ENCODE peak calls at places on chromosomes 4 and X, in five cellular contexts. T, O, S, B and V are unnamed samples.

GRCh38 chr4:185134176-185134869 is 8.7 kb upstream of the SLC25A4 start:
- DNase-seq in T (no peak), O (no peak), S (peak), B (no peak), V (no peak)

GRCh38 chr4:147862043-147862692 is 130.3 kb downstream of the ARHGAP10 start:
- DNase-seq in T (no peak), O (no peak), S (no peak), B (no peak), V (no peak)

GRCh38 chr4:178471385-178471784 is 1029.1 kb upstream of the AGA start:
- DNase-seq in T (no peak), O (no peak), S (no peak), B (no peak), V (no peak)

GRCh38 chr4:3217266-3217665 is 31.7 kb upstream of the MSANTD1 start:
- DNase-seq in T (peak), O (no peak), S (no peak), B (no peak), V (peak)

GRCh38 chr4:80360900-80361299 is 25.4 kb downstream of the CFAP299 start:
- DNase-seq in T (no peak), O (no peak), S (no peak), B (no peak), V (no peak)

GRCh38 chr4:187017156-187017555 is 293.5 kb upstream of the FAT1 start:
- DNase-seq in T (no peak), O (peak), S (no peak), B (no peak), V (no peak)

GRCh38 chr4:56607926-56608325 is 73.2 kb downstream of the HOPX start:
- DNase-seq in T (no peak), O (no peak), S (no peak), B (no peak), V (no peak)

GRCh38 chrX:53018627-53019026 is 30.0 kb upstream of the GPR173 start:
- DNase-seq in T (no peak), O (no peak), S (no peak), B (no peak), V (no peak)

GRCh38 chrX:71542411-71542810 is 9.5 kb downstream of the OGT start:
- DNase-seq in T (no peak), O (no peak), S (no peak), B (no peak), V (no peak)

GRCh38 chrX:9746148-9746880 is 19.3 kb downstream of the GPR143 start:
- DNase-seq in T (no peak), O (no peak), S (no peak), B (no peak), V (no peak)

GRCh38 chrX:123088331-123088730 is 95.7 kb upstream of the GRIA3 start:
- DNase-seq in T (no peak), O (no peak), S (no peak), B (no peak), V (no peak)

GRCh38 chr4:136863756-136864155 is 668.5 kb downstream of the PCDH18 start:
- DNase-seq in T (no peak), O (no peak), S (no peak), B (no peak), V (no peak)

GRCh38 chr4:156945532-156945931 is 26.1 kb downstream of the PDGFC start:
- DNase-seq in T (no peak), O (no peak), S (no peak), B (no peak), V (no peak)

GRCh38 chr4:123997736-123998449 is 601.3 kb downstream of the SPRY1 start:
- DNase-seq in T (no peak), O (no peak), S (no peak), B (no peak), V (no peak)

GRCh38 chr4:174461438-174462106 is 60.7 kb downstream of the HPGD start:
- DNase-seq in T (no peak), O (no peak), S (no peak), B (no peak), V (no peak)

GRCh38 chr4:54322817-54323417 is 93.8 kb downstream of the PDGFRA start:
- DNase-seq in T (peak), O (peak), S (peak), B (peak), V (no peak)

GRCh38 chr4:26087108-26087507 is 173.1 kb downstream of the SMIM20 start:
- DNase-seq in T (no peak), O (no peak), S (no peak), B (no peak), V (no peak)

GRCh38 chr4:1014395-1015167 is 3.2 kb downstream of the FGFRL1 start:
- DNase-seq in T (no peak), O (peak), S (no peak), B (no peak), V (no peak)

GRCh38 chrX:27575565-27575964 is 14.6 kb upstream of the DCAF8L2 start:
- DNase-seq in T (no peak), O (no peak), S (no peak), B (no peak), V (no peak)

GRCh38 chr4:87502580-87503238 is 26.5 kb downstream of the SPARCL1 start:
- DNase-seq in T (no peak), O (no peak), S (no peak), B (no peak), V (no peak)

DNA sequence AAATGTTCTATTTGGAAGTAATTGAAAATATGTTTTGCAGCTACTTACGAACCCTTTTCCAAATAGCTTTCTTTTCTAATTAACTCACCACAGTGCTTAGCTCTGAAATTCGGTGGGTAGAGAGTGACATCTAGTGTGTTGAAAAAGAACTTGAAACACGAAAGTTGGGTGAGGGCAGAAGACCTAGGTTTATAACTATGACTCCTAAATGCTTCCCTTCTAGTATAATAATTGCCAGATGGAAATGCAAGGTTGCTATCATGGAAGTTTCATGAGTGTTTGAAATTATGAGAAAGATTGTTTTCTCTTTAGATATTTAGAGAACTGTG is 77.2 kb upstream of the NOCT start:
- DNase-seq in T (no peak), O (no peak), S (peak), B (no peak), V (no peak)
- TF ChIP-seq CTCF in T (peak), O (peak), S (peak), B (no peak), V (peak)

GRCh38 chrX:149531599-149531998 is 9.2 kb upstream of the EOLA1 start:
- DNase-seq in T (no peak), O (no peak), S (no peak), B (no peak), V (no peak)

GRCh38 chrX:149528381-149528780 is 12.4 kb upstream of the EOLA1 start:
- DNase-seq in T (no peak), O (no peak), S (no peak), B (no peak), V (no peak)

GRCh38 chrX:149522914-149523313 is 17.8 kb upstream of the IDS start:
- DNase-seq in T (no peak), O (no peak), S (no peak), B (no peak), V (no peak)

DNA sequence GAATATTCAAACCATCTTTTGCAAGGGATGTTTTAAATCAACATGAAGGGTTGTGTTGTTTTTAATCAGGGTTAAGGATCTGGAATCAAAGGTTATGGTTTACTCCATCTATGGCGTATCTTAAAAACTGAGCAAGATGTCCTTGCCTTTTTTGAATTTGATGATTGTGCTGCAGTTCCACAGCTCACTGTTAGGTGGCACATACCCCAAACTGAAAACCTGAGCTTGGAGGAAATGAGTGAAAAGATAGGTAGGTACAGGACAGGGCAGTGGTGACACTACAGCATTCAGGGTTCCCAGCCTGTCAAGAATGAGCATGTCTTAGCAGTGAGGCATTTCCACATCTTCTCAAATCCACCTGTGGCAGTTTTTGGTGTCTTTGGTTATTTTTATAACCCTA is 13.1 kb upstream of the EOLA1 start:
- DNase-seq in T (no peak), O (no peak), S (no peak), B (no peak), V (no peak)
- TF ChIP-seq CTCF in T (peak), O (peak), S (peak), B (no peak), V (peak)

DNA sequence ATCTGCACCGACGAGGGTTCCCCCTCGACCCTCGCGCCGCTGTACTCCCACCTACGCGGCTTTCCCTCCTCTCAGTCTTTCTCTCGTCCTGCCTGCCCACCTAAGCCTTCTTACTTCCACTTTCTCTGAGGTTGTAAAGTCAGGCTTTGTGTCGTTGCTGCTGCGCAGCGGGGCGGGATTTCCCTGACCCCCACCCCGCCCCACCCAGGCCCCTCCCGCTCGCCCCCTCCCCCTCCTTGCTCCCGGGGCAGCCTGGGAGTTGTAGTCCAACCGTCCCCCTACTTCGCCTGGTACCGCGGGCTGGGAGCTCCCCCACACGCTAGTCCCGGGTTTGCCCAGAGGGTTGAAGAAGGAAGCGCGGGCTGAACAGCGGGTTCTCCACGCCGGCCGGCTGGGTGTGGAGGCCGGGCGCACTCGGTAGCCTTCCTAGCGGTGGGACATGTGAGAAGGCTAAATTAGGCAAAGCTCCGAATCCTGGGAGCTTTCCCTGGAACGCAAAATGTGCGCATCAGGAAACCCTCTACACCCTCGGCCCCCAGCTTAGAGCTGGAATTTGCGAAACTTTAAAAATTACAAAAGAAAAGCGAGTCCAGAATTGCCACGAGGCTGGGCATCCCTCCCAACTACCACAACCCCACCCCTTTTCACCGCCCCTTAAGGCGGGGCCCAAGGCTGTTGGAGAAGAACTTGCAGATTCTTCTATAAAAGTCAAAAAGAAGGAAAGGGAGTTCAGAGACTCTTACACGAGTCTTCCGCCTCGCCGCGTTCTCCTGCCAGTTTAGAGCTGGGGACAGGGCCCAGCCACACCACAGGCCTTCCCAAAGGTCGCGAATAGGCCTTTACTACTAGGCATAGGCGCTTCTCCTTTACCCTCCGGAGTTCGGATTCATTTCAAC is at the start of gene ATP11C:
- DNase-seq in T (peak), O (peak), S (peak), B (peak), V (peak)
- TF ChIP-seq CTCF in T (no peak), O (no peak), S (no peak), B (no peak), V (peak)

GRCh38 chr4:8662776-8663175 is 70.2 kb downstream of the CPZ start:
- DNase-seq in T (no peak), O (no peak), S (no peak), B (no peak), V (peak)

GRCh38 chr4:8664031-8664805 is 71.7 kb downstream of the CPZ start:
- DNase-seq in T (no peak), O (no peak), S (no peak), B (no peak), V (peak)

GRCh38 chr4:8666581-8666980 is 74.0 kb downstream of the CPZ start:
- DNase-seq in T (no peak), O (no peak), S (no peak), B (no peak), V (peak)

GRCh38 chr4:8665406-8666360 is 73.1 kb downstream of the CPZ start:
- DNase-seq in T (no peak), O (no peak), S (no peak), B (no peak), V (peak)

DNA sequence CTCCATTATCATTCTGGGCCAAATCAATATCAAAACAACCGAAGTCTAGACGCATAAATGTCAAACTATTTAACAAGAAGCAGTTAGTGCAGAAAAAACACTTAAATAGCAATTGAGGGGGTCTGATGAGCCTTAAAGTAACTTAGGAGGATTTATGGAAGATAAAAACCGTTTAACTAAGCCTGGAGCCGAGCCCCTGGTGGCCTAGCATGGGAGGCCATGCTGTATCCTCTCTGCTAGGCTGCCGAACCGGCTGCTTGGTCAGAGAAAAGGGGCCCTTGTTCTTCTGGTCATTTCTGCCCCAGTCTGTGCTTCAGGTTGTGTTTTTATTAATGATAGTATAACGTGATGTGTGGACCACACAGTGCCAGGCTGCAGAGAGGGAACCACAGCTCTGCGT is 72.4 kb downstream of the CPZ start:
- DNase-seq in T (no peak), O (no peak), S (no peak), B (no peak), V (peak)
- TF ChIP-seq CTCF in T (no peak), O (no peak), S (peak), B (no peak), V (peak)

GRCh38 chr4:170589597-170590191 is 499.9 kb upstream of the AADAT start:
- DNase-seq in T (no peak), O (no peak), S (no peak), B (no peak), V (no peak)
- TF ChIP-seq CTCF in T (no peak), O (peak), S (peak), B (no peak), V (peak)

GRCh38 chrX:46376246-46376885 is 168.9 kb downstream of the ZNF674 start:
- DNase-seq in T (no peak), O (peak), S (peak), B (no peak), V (no peak)
- TF ChIP-seq CTCF in T (peak), O (no peak), S (peak), B (no peak), V (peak)

DNA sequence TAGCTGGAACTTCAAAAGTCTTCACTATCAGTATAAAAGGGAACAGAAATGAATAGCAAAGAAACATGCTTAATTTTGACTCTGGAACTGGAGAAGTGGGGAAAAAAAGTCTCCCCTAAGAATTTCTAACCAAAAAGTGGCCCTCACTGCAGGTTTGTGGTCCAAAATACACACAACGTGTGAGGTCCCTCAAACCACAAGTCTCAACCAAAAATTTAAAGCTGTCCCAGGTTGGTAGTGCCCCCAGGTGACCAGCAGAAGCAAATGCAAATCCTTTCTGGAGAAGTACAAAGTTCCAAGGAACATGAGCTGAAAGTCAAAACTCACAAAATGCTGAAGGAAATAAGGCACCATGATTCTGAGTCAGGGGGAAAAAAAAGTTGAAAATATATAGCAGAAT is 23.6 kb upstream of the VAMP7 start:
- DNase-seq in T (no peak), O (no peak), S (no peak), B (no peak), V (no peak)
- TF ChIP-seq CTCF in T (no peak), O (no peak), S (peak), B (no peak), V (peak)